ENCODE peak calls at places on chromosomes 3 and 15, in eight cellular contexts. L is glutamatergic neuron, Y is spleen, E is mucosa of gallbladder, X is SW480, W is tibial artery, M is body of pancreas, O is NCI-H1092. J is an unnamed sample.

GRCh38 chr3:143037867-143038266 is 36.5 kb downstream of the U2SURP start:
- DNase-seq in L (no peak), Y (no peak), E (no peak), X (peak), W (no peak), M (no peak), O (no peak), J (no peak)

GRCh38 chr3:122257951-122258350 is 67.1 kb upstream of the CSTA start:
- DNase-seq in L (no peak), Y (no peak), E (no peak), X (no peak), W (no peak), M (no peak), O (no peak), J (no peak)

GRCh38 chr3:94314218-94314883 is 251.5 kb downstream of the NSUN3 start:
- DNase-seq in L (no peak), Y (no peak), E (no peak), X (no peak), W (no peak), M (no peak), O (no peak), J (no peak)

GRCh38 chr3:124363451-124363850 is 366.8 kb upstream of the UMPS start:
- DNase-seq in L (no peak), Y (no peak), E (no peak), X (no peak), W (no peak), M (no peak), O (no peak), J (no peak)

GRCh38 chr3:36489679-36490420 is 109.5 kb downstream of the STAC start:
- DNase-seq in L (no peak), Y (no peak), E (no peak), X (no peak), W (no peak), M (no peak), O (no peak), J (no peak)

GRCh38 chr15:64878708-64879107 is 33.0 kb upstream of the ANKDD1A start:
- DNase-seq in L (no peak), Y (peak), E (peak), X (no peak), W (no peak), M (no peak), O (no peak), J (no peak)

GRCh38 chr3:12796171-12797123 is at the start of gene CAND2:
- DNase-seq in L (peak), Y (peak), E (peak), X (no peak), W (peak), M (peak), O (peak), J (peak)

GRCh38 chr3:38479431-38480092 is 16.6 kb upstream of the EXOG start:
- DNase-seq in L (peak), Y (no peak), E (peak), X (peak), W (peak), M (peak), O (peak), J (peak)

GRCh38 chr15:87038404-87038803 is 958.7 kb downstream of the AGBL1 start:
- DNase-seq in L (no peak), Y (no peak), E (no peak), X (no peak), W (no peak), M (no peak), O (no peak), J (no peak)

GRCh38 chr15:81097116-81097892 is 36.8 kb upstream of the CFAP161 start:
- DNase-seq in L (no peak), Y (no peak), E (no peak), X (no peak), W (no peak), M (no peak), O (no peak), J (no peak)

GRCh38 chr3:188084751-188085595 is 69.0 kb upstream of the LPP start:
- DNase-seq in L (no peak), Y (no peak), E (no peak), X (no peak), W (no peak), M (no peak), O (no peak), J (no peak)

GRCh38 chr3:194130211-194130610 is 5.7 kb upstream of the HES1 start:
- DNase-seq in L (no peak), Y (no peak), E (no peak), X (no peak), W (no peak), M (no peak), O (no peak), J (peak)

J was measured in sciatic nerve.